ENCODE peak calls at places on chromosomes 1 and 21, in six cellular contexts. W is suprapubic skin; Z is body of pancreas; N is mammary epithelial cell; E is thoracic aorta; M is CD8-positive, alpha-beta memory T cell. G is an unnamed sample. For H3K4me1, the result is how much of the 10 kb centered on the place peaks cover.

GRCh38 chr1:117564227-117565082 is 41.4 kb upstream of the TENT5C start:
- DNase-seq in N (no peak), M (no peak), Z (no peak), E (no peak), W (peak), G (no peak)

GRCh38 chr1:183922197-183922596 is 115.3 kb downstream of the COLGALT2 start:
- DNase-seq in N (no peak), M (no peak), E (no peak), W (no peak), Z (no peak), G (no peak)

GRCh38 chr1:40438391-40439015 is 11.8 kb upstream of the ZFP69B start:
- DNase-seq in E (no peak), Z (peak), N (no peak), W (no peak), M (peak), G (no peak)

GRCh38 chr1:190179817-190180216 is 297.8 kb downstream of the BRINP3 start:
- DNase-seq in E (no peak), N (no peak), M (no peak), W (no peak), Z (no peak), G (no peak)

GRCh38 chr1:116284819-116285390 is 88.1 kb upstream of the ATP1A1 start:
- DNase-seq in W (no peak), E (no peak), N (no peak), Z (no peak), M (no peak), G (no peak)

GRCh38 chr1:87963566-87963965 is 634.9 kb downstream of the LMO4 start:
- DNase-seq in M (no peak), E (no peak), Z (no peak), N (peak), W (no peak), G (no peak)

GRCh38 chr1:75136921-75137641 is 2.9 kb downstream of the LHX8 start:
- DNase-seq in Z (no peak), M (no peak), W (no peak), E (no peak), N (peak), G (no peak)

GRCh38 chr1:107140703-107141490 is at the start of gene NTNG1:
- DNase-seq in E (no peak), M (peak), W (no peak), N (peak), Z (peak), G (no peak)

GRCh38 chr1:30083800-30084464 is 639.5 kb downstream of the MATN1 start:
- DNase-seq in E (peak), Z (no peak), M (no peak), N (peak), W (no peak), G (no peak)

GRCh38 chr1:17119076-17119743 is at the start of gene PADI2:
- DNase-seq in E (no peak), Z (peak), M (peak), W (no peak), N (peak), G (peak)

GRCh38 chr1:226873771-226874578 is 3.6 kb downstream of the PSEN2 start:
- DNase-seq in M (no peak), N (no peak), Z (peak), W (no peak), E (no peak), G (no peak)

GRCh38 chr1:112522621-112523020 is 13.9 kb downstream of the WNT2B start:
- DNase-seq in N (peak), M (no peak), E (no peak), W (no peak), Z (no peak), G (no peak)

GRCh38 chr1:234709473-234710279 is 99.7 kb upstream of the IRF2BP2 start:
- DNase-seq in Z (peak), M (no peak), E (no peak), W (no peak), N (no peak), G (no peak)

GRCh38 chr1:107135466-107135865 is 5.4 kb upstream of the NTNG1 start:
- DNase-seq in N (peak), M (no peak), W (no peak), E (no peak), Z (peak), G (no peak)

GRCh38 chr1:8040586-8040985 is 14.5 kb upstream of the ERRFI1 start:
- DNase-seq in M (no peak), Z (peak), W (no peak), E (peak), N (peak), G (peak)

GRCh38 chr1:58060548-58061170 is 485.9 kb downstream of the OMA1 start:
- DNase-seq in Z (no peak), W (no peak), N (no peak), M (no peak), E (no peak), G (no peak)

GRCh38 chr1:200409203-200409760 is 554 bp downstream of the ZNF281 start:
- DNase-seq in E (no peak), Z (peak), W (no peak), N (no peak), M (peak), G (peak)

GRCh38 chr1:103520822-103521221 is 4.7 kb upstream of the RNPC3 start:
- DNase-seq in Z (no peak), E (no peak), M (no peak), N (no peak), W (no peak), G (no peak)

GRCh38 chr1:41666991-41667631 is 182.6 kb upstream of the EDN2 start:
- DNase-seq in N (peak), W (no peak), Z (peak), M (peak), E (no peak), G (no peak)

GRCh38 chr1:234774971-234775370 is 165.0 kb upstream of the IRF2BP2 start:
- DNase-seq in E (no peak), Z (no peak), M (no peak), W (peak), N (no peak), G (peak)

GRCh38 chr1:151711940-151712339 is 4.7 kb downstream of the CELF3 start:
- DNase-seq in W (no peak), Z (peak), M (no peak), E (no peak), N (no peak), G (no peak)

GRCh38 chr1:1293618-1294249 is 13.5 kb downstream of the SCNN1D start:
- DNase-seq in W (no peak), E (no peak), N (no peak), M (no peak), Z (peak), G (no peak)

GRCh38 chr1:33182896-33183295 is 1.1 kb upstream of the TRIM62 start:
- DNase-seq in N (no peak), W (peak), Z (no peak), E (no peak), M (no peak), G (no peak)

GRCh38 chr1:2556277-2557145 is at the start of gene TNFRSF14:
- DNase-seq in E (no peak), W (no peak), Z (peak), M (peak), N (peak), G (no peak)

GRCh38 chr1:180929389-180929788 is 16.7 kb downstream of the KIAA1614 start:
- DNase-seq in Z (no peak), M (no peak), E (no peak), W (no peak), N (no peak), G (no peak)

GRCh38 chr1:180928272-180929230 is 15.9 kb downstream of the KIAA1614 start:
- DNase-seq in E (no peak), W (no peak), M (no peak), N (no peak), Z (no peak), G (no peak)

GRCh38 chr1:180927348-180927747 is 14.7 kb downstream of the KIAA1614 start:
- DNase-seq in E (no peak), N (no peak), W (no peak), Z (no peak), M (no peak), G (no peak)

GRCh38 chr1:180926164-180926981 is 13.7 kb downstream of the KIAA1614 start:
- DNase-seq in E (no peak), W (no peak), Z (peak), N (no peak), M (no peak), G (no peak)

GRCh38 chr1:180927841-180928240 is 15.1 kb downstream of the KIAA1614 start:
- DNase-seq in Z (peak), M (no peak), N (no peak), E (no peak), W (no peak), G (no peak)
- H3K4me1 ChIP-seq in Z (under half), M (under half), N (under half), E (under half), W (under half), G (under half)

DNA sequence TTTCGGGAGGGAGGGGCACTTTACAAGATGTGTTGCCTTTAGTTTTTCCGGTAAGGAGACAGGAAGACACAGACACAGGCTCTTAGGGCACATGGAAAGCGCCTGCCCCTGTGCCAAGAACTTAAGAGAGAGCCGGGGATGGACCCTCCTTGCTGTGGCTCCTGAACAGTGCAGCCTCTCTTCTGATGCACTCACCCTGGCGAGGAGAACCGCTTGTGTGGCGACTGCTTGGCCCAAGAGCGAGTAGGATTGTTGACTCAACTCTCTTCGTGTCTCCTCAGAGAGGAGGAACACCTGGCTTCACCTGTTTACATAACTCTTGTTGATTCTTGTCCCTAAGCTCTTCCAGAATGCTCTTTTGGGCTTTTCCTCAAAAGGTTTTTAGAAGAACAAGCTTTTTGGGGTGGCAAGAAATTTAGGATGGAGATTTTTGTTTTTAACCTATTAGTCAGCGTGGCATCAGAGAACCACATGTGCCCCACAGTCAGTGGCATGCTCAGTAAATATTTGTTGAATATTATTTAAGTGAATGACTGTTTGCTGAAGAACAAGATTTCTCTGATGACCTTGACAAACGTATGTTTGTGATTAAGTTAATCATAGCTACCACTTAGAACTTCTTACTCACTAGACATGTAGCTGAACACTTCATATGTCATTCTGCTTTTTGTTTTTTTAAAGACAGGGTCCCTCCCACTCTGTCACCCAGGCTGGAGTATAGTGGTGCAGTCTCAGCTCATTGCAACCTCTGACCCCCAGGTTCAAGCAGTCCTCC is 60.6 kb downstream of the NFIA start:
- DNase-seq in M (no peak), W (no peak), Z (peak), E (no peak), N (peak), G (no peak)
- H3K4me1 ChIP-seq in M (under half), W (half or more), Z (under half), E (half or more), N (under half), G (half or more)

GRCh38 chr1:224640018-224640417 is 23.9 kb downstream of the CNIH3 start:
- DNase-seq in M (no peak), E (no peak), N (no peak), W (no peak), Z (no peak), G (no peak)

GRCh38 chr1:224644553-224645154 is 28.5 kb downstream of the CNIH3 start:
- DNase-seq in W (no peak), N (peak), Z (peak), M (peak), E (no peak), G (no peak)

GRCh38 chr1:224641030-224641429 is 24.9 kb downstream of the CNIH3 start:
- DNase-seq in M (no peak), Z (peak), E (no peak), N (no peak), W (no peak), G (no peak)

GRCh38 chr1:224640587-224640986 is 24.5 kb downstream of the CNIH3 start:
- DNase-seq in Z (no peak), E (no peak), N (no peak), M (no peak), W (no peak), G (no peak)

DNA sequence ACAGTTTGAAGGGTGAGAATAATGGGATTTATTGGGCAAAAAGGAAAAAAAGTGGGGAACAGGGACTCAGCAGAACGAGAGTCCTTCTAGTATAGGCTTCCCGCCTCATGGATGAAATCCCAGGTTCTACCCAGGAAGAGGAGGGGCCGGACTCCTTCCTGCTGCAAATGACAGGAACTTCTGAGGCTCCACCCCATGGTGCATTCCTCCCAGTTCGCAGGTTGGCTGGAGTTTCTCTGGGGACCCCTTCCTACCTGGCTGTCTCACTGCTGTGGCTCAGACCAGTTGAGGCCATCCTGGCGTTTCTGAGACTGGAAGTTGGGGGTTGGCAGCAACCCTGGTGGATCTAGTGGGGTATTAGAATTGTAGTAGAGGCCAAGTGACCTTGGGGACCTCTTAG is 27.5 kb downstream of the CNIH3 start:
- DNase-seq in E (no peak), Z (no peak), M (no peak), W (no peak), N (no peak), G (no peak)
- H3K4me1 ChIP-seq in E (under half), Z (under half), M (under half), W (under half), N (under half), G (under half)

GRCh38 chr21:45868488-45868887 is 113.1 kb upstream of the COL6A1 start:
- DNase-seq in M (no peak), E (no peak), N (no peak), Z (peak), W (no peak), G (no peak)

GRCh38 chr21:45866473-45867010 is 115.0 kb upstream of the COL6A1 start:
- DNase-seq in Z (no peak), W (no peak), M (no peak), N (no peak), E (no peak), G (no peak)

GRCh38 chr21:45868086-45868485 is 113.5 kb upstream of the COL6A1 start:
- DNase-seq in E (no peak), N (no peak), M (no peak), Z (no peak), W (no peak), G (peak)

GRCh38 chr21:45867671-45868081 is 113.9 kb upstream of the COL6A1 start:
- DNase-seq in Z (no peak), W (no peak), M (no peak), E (no peak), N (no peak), G (no peak)

GRCh38 chr21:45867041-45867630 is 114.4 kb upstream of the COL6A1 start:
- DNase-seq in E (no peak), W (no peak), M (no peak), Z (no peak), N (no peak), G (peak)
- H3K4me1 ChIP-seq in E (under half), W (under half), M (under half), Z (under half), N (under half), G (under half)

GRCh38 chr1:233326319-233326994 is 1.1 kb upstream of the MAP3K21 start:
- DNase-seq in Z (no peak), W (no peak), E (no peak), M (peak), N (no peak), G (no peak)

GRCh38 chr1:233326995-233327937 is at the start of gene MAP3K21:
- DNase-seq in M (peak), W (peak), N (peak), E (peak), Z (peak), G (peak)

GRCh38 chr1:233331676-233332519 is 4.4 kb downstream of the MAP3K21 start:
- DNase-seq in M (no peak), E (no peak), Z (no peak), W (no peak), N (no peak), G (no peak)

GRCh38 chr1:233328661-233329498 is 1.4 kb downstream of the MAP3K21 start:
- DNase-seq in W (no peak), E (no peak), M (no peak), Z (peak), N (peak), G (no peak)

DNA sequence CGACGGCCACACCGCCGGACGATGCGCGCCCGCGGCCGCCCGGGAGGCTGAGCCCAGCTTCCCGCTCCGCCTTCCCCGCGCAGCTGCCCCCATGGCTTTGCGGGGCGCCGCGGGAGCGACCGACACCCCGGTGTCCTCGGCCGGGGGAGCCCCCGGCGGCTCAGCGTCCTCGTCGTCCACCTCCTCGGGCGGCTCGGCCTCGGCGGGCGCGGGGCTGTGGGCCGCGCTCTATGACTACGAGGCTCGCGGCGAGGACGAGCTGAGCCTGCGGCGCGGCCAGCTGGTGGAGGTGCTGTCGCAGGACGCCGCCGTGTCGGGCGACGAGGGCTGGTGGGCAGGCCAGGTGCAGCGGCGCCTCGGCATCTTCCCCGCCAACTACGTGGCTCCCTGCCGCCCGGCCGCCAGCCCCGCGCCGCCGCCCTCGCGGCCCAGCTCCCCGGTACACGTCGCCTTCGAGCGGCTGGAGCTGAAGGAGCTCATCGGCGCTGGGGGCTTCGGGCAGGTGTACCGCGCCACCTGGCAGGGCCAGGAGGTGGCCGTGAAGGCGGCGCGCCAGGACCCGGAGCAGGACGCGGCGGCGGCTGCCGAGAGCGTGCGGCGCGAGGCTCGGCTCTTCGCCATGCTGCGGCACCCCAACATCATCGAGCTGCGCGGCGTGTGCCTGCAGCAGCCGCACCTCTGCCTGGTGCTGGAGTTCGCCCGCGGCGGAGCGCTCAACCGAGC is 575 bp downstream of the MAP3K21 start:
- DNase-seq in M (peak), N (peak), W (no peak), E (no peak), Z (peak), G (no peak)
- H3K4me1 ChIP-seq in M (under half), N (under half), W (under half), E (under half), Z (under half), G (under half)

DNA sequence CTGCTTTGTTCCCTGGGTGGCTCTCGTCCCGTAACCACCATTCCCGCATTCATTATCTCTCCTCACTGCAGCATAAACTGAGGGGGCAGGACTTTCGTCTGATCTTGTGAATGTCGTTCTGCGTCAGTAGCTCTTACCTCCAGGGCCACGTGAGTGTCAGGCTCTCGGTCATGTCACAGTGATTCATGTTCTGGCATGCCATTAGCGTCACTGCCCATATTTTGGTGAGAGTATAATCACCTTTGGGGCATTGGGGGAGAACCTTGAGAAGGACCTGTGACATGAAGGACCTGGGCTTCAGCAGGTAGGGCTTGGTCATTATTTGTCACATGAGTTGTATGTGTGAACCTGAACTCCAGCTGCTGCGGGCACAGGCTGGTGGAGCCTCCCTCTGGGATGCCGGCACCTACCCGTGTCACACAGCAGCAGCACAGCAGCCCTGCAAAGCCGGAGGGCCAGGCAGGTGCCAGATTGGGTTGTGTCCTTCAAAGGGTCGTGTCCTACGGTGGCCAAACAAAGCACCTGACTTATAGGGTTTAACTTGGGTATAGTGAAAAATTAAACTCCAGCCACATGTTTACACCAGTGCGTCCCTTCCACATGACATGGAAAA is 68.5 kb downstream of the BACE2 start:
- DNase-seq in Z (no peak), N (no peak), M (no peak), E (no peak), W (no peak), G (no peak)
- H3K4me1 ChIP-seq in Z (under half), N (under half), M (under half), E (half or more), W (under half), G (under half)

DNA sequence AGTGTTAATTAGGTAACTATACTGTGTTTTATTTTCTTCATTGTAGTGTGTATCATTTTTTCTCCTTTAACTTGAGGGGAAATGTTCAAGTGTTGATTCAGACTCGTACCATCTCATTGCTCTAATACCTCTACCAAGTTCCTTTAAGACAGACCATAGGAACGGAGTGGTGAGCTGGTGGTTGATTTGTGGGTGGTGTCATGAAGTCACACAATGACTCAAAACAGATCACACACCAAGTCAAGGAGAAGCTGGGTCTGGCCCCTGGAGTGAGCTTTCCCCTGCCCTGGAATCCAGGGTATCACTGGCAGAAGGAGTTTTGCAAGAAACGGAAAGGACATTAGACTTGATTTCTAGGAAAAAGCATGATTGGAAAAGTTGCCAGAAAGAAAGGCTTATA is 79.5 kb downstream of the TBX19 start:
- DNase-seq in N (no peak), W (no peak), E (no peak), M (no peak), Z (no peak), G (no peak)
- H3K4me1 ChIP-seq in N (under half), W (under half), E (under half), M (under half), Z (under half), G (under half)